ENCODE peak calls at places on chromosomes 12 and 14, in nine cellular contexts. One of them, this sample, is unnamed.

GRCh38 chr14:22391908-22392307 is 197.1 kb downstream of the DAD1 start:
- ATAC-seq in HCT116: peak; percentile 66
- ATAC-seq in right lobe of liver: peak; percentile 83
- ATAC-seq in K562: peak; percentile 71
- ATAC-seq in GM12878: peak; percentile 73
- ATAC-seq in heart left ventricle: peak; percentile 87
- ATAC-seq in upper lobe of left lung: peak; percentile 47
- ATAC-seq in IMR-90: peak; percentile 54
- ATAC-seq in gastrocnemius medialis: no peak
- ATAC-seq in this sample: no peak

GRCh38 chr12:49577589-49578315 is 9.8 kb upstream of the MCRS1 start:
- ATAC-seq in right lobe of liver: no peak
- ATAC-seq in heart left ventricle: no peak
- ATAC-seq in HCT116: no peak
- ATAC-seq in GM12878: no peak
- ATAC-seq in upper lobe of left lung: no peak
- ATAC-seq in gastrocnemius medialis: no peak
- ATAC-seq in IMR-90: no peak
- ATAC-seq in K562: peak; percentile 68
- ATAC-seq in this sample: no peak

GRCh38 chr14:58731465-58732330 is 93.9 kb downstream of the DACT1 start:
- ATAC-seq in GM12878: no peak
- ATAC-seq in gastrocnemius medialis: no peak
- ATAC-seq in HCT116: peak; percentile 88
- ATAC-seq in heart left ventricle: peak; percentile 50
- ATAC-seq in IMR-90: peak; percentile 97
- ATAC-seq in upper lobe of left lung: no peak
- ATAC-seq in right lobe of liver: peak; percentile 36
- ATAC-seq in K562: no peak
- ATAC-seq in this sample: no peak

GRCh38 chr14:64434528-64434927 is 30.8 kb upstream of the AKAP5 start:
- ATAC-seq in right lobe of liver: no peak
- ATAC-seq in HCT116: no peak
- ATAC-seq in GM12878: no peak
- ATAC-seq in K562: no peak
- ATAC-seq in upper lobe of left lung: no peak
- ATAC-seq in heart left ventricle: no peak
- ATAC-seq in gastrocnemius medialis: no peak
- ATAC-seq in IMR-90: no peak
- ATAC-seq in this sample: no peak

GRCh38 chr12:95100264-95101190 is 27.1 kb upstream of the NR2C1 start:
- ATAC-seq in right lobe of liver: no peak
- ATAC-seq in HCT116: no peak
- ATAC-seq in gastrocnemius medialis: no peak
- ATAC-seq in GM12878: no peak
- ATAC-seq in upper lobe of left lung: no peak
- ATAC-seq in K562: peak; percentile 78
- ATAC-seq in IMR-90: no peak
- ATAC-seq in heart left ventricle: peak; percentile 51
- ATAC-seq in this sample: no peak

GRCh38 chr14:104791425-104791824 is 4.1 kb downstream of the AKT1 start:
- ATAC-seq in IMR-90: no peak
- ATAC-seq in GM12878: no peak
- ATAC-seq in HCT116: no peak
- ATAC-seq in gastrocnemius medialis: no peak
- ATAC-seq in K562: no peak
- ATAC-seq in right lobe of liver: no peak
- ATAC-seq in upper lobe of left lung: no peak
- ATAC-seq in heart left ventricle: no peak
- ATAC-seq in this sample: no peak

GRCh38 chr12:62655524-62656160 is 189.0 kb downstream of the MON2 start:
- ATAC-seq in GM12878: no peak
- ATAC-seq in HCT116: no peak
- ATAC-seq in gastrocnemius medialis: no peak
- ATAC-seq in right lobe of liver: no peak
- ATAC-seq in upper lobe of left lung: no peak
- ATAC-seq in IMR-90: no peak
- ATAC-seq in K562: no peak
- ATAC-seq in heart left ventricle: no peak
- ATAC-seq in this sample: no peak

GRCh38 chr12:27577688-27578087 is 53.7 kb downstream of the PPFIBP1 start:
- ATAC-seq in IMR-90: no peak
- ATAC-seq in heart left ventricle: no peak
- ATAC-seq in gastrocnemius medialis: no peak
- ATAC-seq in right lobe of liver: no peak
- ATAC-seq in HCT116: no peak
- ATAC-seq in GM12878: no peak
- ATAC-seq in K562: no peak
- ATAC-seq in upper lobe of left lung: no peak
- ATAC-seq in this sample: no peak

GRCh38 chr12:67068204-67068731 is 200.9 kb upstream of the CAND1 start:
- ATAC-seq in upper lobe of left lung: no peak
- ATAC-seq in gastrocnemius medialis: no peak
- ATAC-seq in GM12878: no peak
- ATAC-seq in IMR-90: no peak
- ATAC-seq in right lobe of liver: peak; percentile 16
- ATAC-seq in heart left ventricle: no peak
- ATAC-seq in K562: no peak
- ATAC-seq in HCT116: no peak
- ATAC-seq in this sample: peak; percentile 3

GRCh38 chr12:112183591-112184021 is 58.2 kb downstream of the TRAFD1 start:
- ATAC-seq in heart left ventricle: no peak
- ATAC-seq in K562: no peak
- ATAC-seq in IMR-90: no peak
- ATAC-seq in upper lobe of left lung: no peak
- ATAC-seq in gastrocnemius medialis: peak; percentile 90
- ATAC-seq in right lobe of liver: no peak
- ATAC-seq in HCT116: no peak
- ATAC-seq in GM12878: peak; percentile 64
- ATAC-seq in this sample: no peak

GRCh38 chr12:80040075-80040738 is 59.1 kb upstream of the OTOGL start:
- ATAC-seq in IMR-90: no peak
- ATAC-seq in upper lobe of left lung: no peak
- ATAC-seq in heart left ventricle: no peak
- ATAC-seq in right lobe of liver: no peak
- ATAC-seq in GM12878: no peak
- ATAC-seq in K562: no peak
- ATAC-seq in gastrocnemius medialis: no peak
- ATAC-seq in HCT116: no peak
- ATAC-seq in this sample: no peak

GRCh38 chr12:32901553-32901952 is 5.0 kb upstream of the PKP2 start:
- ATAC-seq in heart left ventricle: no peak
- ATAC-seq in K562: no peak
- ATAC-seq in IMR-90: peak; percentile 46
- ATAC-seq in gastrocnemius medialis: no peak
- ATAC-seq in upper lobe of left lung: no peak
- ATAC-seq in HCT116: no peak
- ATAC-seq in right lobe of liver: no peak
- ATAC-seq in GM12878: no peak
- ATAC-seq in this sample: no peak

GRCh38 chr14:33364536-33364935 is 425.9 kb downstream of the NPAS3 start:
- ATAC-seq in HCT116: no peak
- ATAC-seq in heart left ventricle: no peak
- ATAC-seq in IMR-90: no peak
- ATAC-seq in right lobe of liver: no peak
- ATAC-seq in GM12878: no peak
- ATAC-seq in upper lobe of left lung: no peak
- ATAC-seq in K562: no peak
- ATAC-seq in gastrocnemius medialis: no peak
- ATAC-seq in this sample: no peak

GRCh38 chr12:107374136-107374535 is 280.8 kb upstream of the CRY1 start:
- ATAC-seq in upper lobe of left lung: no peak
- ATAC-seq in HCT116: no peak
- ATAC-seq in right lobe of liver: peak; percentile 26
- ATAC-seq in heart left ventricle: no peak
- ATAC-seq in GM12878: no peak
- ATAC-seq in IMR-90: no peak
- ATAC-seq in K562: no peak
- ATAC-seq in gastrocnemius medialis: no peak
- ATAC-seq in this sample: no peak

GRCh38 chr12:131860472-131861260 is 32.5 kb downstream of the MMP17 start:
- ATAC-seq in IMR-90: peak; percentile 76
- ATAC-seq in K562: peak; percentile 92
- ATAC-seq in heart left ventricle: peak; percentile 54
- ATAC-seq in GM12878: peak; percentile 77
- ATAC-seq in gastrocnemius medialis: no peak
- ATAC-seq in HCT116: peak; percentile 30
- ATAC-seq in upper lobe of left lung: peak; percentile 69
- ATAC-seq in right lobe of liver: peak; percentile 87
- ATAC-seq in this sample: peak; percentile 87

GRCh38 chr12:57583008-57583831 is 7.8 kb upstream of the PIP4K2C start:
- ATAC-seq in upper lobe of left lung: peak; percentile 90
- ATAC-seq in right lobe of liver: peak; percentile 93
- ATAC-seq in HCT116: peak; percentile 99
- ATAC-seq in IMR-90: peak; percentile 100
- ATAC-seq in K562: peak; percentile 98
- ATAC-seq in heart left ventricle: peak; percentile 96
- ATAC-seq in gastrocnemius medialis: peak; percentile 92
- ATAC-seq in GM12878: peak; percentile 100
- ATAC-seq in this sample: peak; percentile 88
- H3K27me3 ChIP-seq in upper lobe of left lung: no peaks in the 10 kb centered on the region
- H3K27me3 ChIP-seq in right lobe of liver: no peaks in the 10 kb centered on the region
- H3K27me3 ChIP-seq in HCT116: no peaks in the 10 kb centered on the region
- H3K27me3 ChIP-seq in IMR-90: peaks cover 36% of the 10 kb centered on the region
- H3K27me3 ChIP-seq in K562: no peaks in the 10 kb centered on the region
- H3K27me3 ChIP-seq in heart left ventricle: no peaks in the 10 kb centered on the region
- H3K27me3 ChIP-seq in gastrocnemius medialis: no peaks in the 10 kb centered on the region
- H3K27me3 ChIP-seq in GM12878: no peaks in the 10 kb centered on the region
- H3K27me3 ChIP-seq in this sample: no peaks in the 10 kb centered on the region

GRCh38 chr12:29533815-29534489 is 36.5 kb upstream of the OVCH1 start:
- ATAC-seq in GM12878: peak; percentile 61
- ATAC-seq in upper lobe of left lung: no peak
- ATAC-seq in IMR-90: no peak
- ATAC-seq in K562: no peak
- ATAC-seq in gastrocnemius medialis: no peak
- ATAC-seq in right lobe of liver: no peak
- ATAC-seq in HCT116: no peak
- ATAC-seq in heart left ventricle: no peak
- ATAC-seq in this sample: no peak

GRCh38 chr12:29537292-29537691 is 39.8 kb upstream of the OVCH1 start:
- ATAC-seq in HCT116: no peak
- ATAC-seq in upper lobe of left lung: no peak
- ATAC-seq in K562: no peak
- ATAC-seq in IMR-90: peak; percentile 71
- ATAC-seq in GM12878: no peak
- ATAC-seq in heart left ventricle: no peak
- ATAC-seq in right lobe of liver: no peak
- ATAC-seq in gastrocnemius medialis: no peak
- ATAC-seq in this sample: no peak

GRCh38 chr12:29534935-29535334 is 37.4 kb upstream of the OVCH1 start:
- ATAC-seq in K562: no peak
- ATAC-seq in heart left ventricle: no peak
- ATAC-seq in GM12878: peak; percentile 26
- ATAC-seq in upper lobe of left lung: no peak
- ATAC-seq in right lobe of liver: peak; percentile 49
- ATAC-seq in gastrocnemius medialis: peak; percentile 58
- ATAC-seq in IMR-90: peak; percentile 30
- ATAC-seq in HCT116: no peak
- ATAC-seq in this sample: peak; percentile 46
- H3K4me1 ChIP-seq in K562: no peaks in the 10 kb centered on the region
- H3K4me1 ChIP-seq in heart left ventricle: no peaks in the 10 kb centered on the region
- H3K4me1 ChIP-seq in GM12878: no peaks in the 10 kb centered on the region
- H3K4me1 ChIP-seq in upper lobe of left lung: no peaks in the 10 kb centered on the region
- H3K4me1 ChIP-seq in right lobe of liver: no peaks in the 10 kb centered on the region
- H3K4me1 ChIP-seq in gastrocnemius medialis: no peaks in the 10 kb centered on the region
- H3K4me1 ChIP-seq in IMR-90: peaks cover 7% of the 10 kb centered on the region
- H3K4me1 ChIP-seq in HCT116: no peaks in the 10 kb centered on the region
- H3K4me1 ChIP-seq in this sample: peaks cover 8% of the 10 kb centered on the region

GRCh38 chr14:24300326-24300980 is 803 bp downstream of the NOP9 start:
- ATAC-seq in HCT116: no peak
- ATAC-seq in heart left ventricle: no peak
- ATAC-seq in K562: no peak
- ATAC-seq in right lobe of liver: no peak
- ATAC-seq in upper lobe of left lung: no peak
- ATAC-seq in IMR-90: no peak
- ATAC-seq in gastrocnemius medialis: no peak
- ATAC-seq in GM12878: no peak
- ATAC-seq in this sample: no peak

GRCh38 chr14:24297190-24297964 is 2.2 kb downstream of the DHRS1 start:
- ATAC-seq in HCT116: peak; percentile 50
- ATAC-seq in heart left ventricle: no peak
- ATAC-seq in gastrocnemius medialis: no peak
- ATAC-seq in GM12878: peak; percentile 47
- ATAC-seq in right lobe of liver: peak; percentile 27
- ATAC-seq in IMR-90: no peak
- ATAC-seq in upper lobe of left lung: no peak
- ATAC-seq in K562: peak; percentile 63
- ATAC-seq in this sample: no peak

GRCh38 chr14:24298892-24299254 is 707 bp downstream of the DHRS1 start:
- ATAC-seq in upper lobe of left lung: peak; percentile 50
- ATAC-seq in gastrocnemius medialis: no peak
- ATAC-seq in heart left ventricle: peak; percentile 18
- ATAC-seq in HCT116: peak; percentile 45
- ATAC-seq in GM12878: peak; percentile 5
- ATAC-seq in right lobe of liver: peak; percentile 8
- ATAC-seq in K562: peak; percentile 52
- ATAC-seq in IMR-90: peak; percentile 46
- ATAC-seq in this sample: peak; percentile 14

GRCh38 chr14:24296341-24297157 is 3.0 kb downstream of the DHRS1 start:
- ATAC-seq in upper lobe of left lung: peak; percentile 74
- ATAC-seq in heart left ventricle: peak; percentile 68
- ATAC-seq in gastrocnemius medialis: peak; percentile 39
- ATAC-seq in right lobe of liver: peak; percentile 51
- ATAC-seq in HCT116: peak; percentile 56
- ATAC-seq in IMR-90: peak; percentile 74
- ATAC-seq in K562: peak; percentile 78
- ATAC-seq in GM12878: peak; percentile 80
- ATAC-seq in this sample: peak; percentile 56

GRCh38 chr14:24299255-24300191 is at the start of the genes DHRS1 and NOP9:
- ATAC-seq in heart left ventricle: peak; percentile 94
- ATAC-seq in K562: peak; percentile 86
- ATAC-seq in GM12878: peak; percentile 79
- ATAC-seq in right lobe of liver: peak; percentile 88
- ATAC-seq in gastrocnemius medialis: peak; percentile 95
- ATAC-seq in upper lobe of left lung: peak; percentile 94
- ATAC-seq in IMR-90: peak; percentile 83
- ATAC-seq in HCT116: peak; percentile 76
- ATAC-seq in this sample: peak; percentile 91
- TF ChIP-seq POLR2A in heart left ventricle: peak; percentile 55
- TF ChIP-seq POLR2A in K562: peak; percentile 72
- TF ChIP-seq POLR2A in GM12878: peak; percentile 85
- TF ChIP-seq POLR2A in right lobe of liver: peak; percentile 91
- TF ChIP-seq POLR2A in gastrocnemius medialis: peak; percentile 59
- TF ChIP-seq POLR2A in upper lobe of left lung: peak; percentile 72
- TF ChIP-seq POLR2A in IMR-90: peak; percentile 52
- TF ChIP-seq POLR2A in HCT116: peak; percentile 67
- TF ChIP-seq POLR2A in this sample: no peak

DNA sequence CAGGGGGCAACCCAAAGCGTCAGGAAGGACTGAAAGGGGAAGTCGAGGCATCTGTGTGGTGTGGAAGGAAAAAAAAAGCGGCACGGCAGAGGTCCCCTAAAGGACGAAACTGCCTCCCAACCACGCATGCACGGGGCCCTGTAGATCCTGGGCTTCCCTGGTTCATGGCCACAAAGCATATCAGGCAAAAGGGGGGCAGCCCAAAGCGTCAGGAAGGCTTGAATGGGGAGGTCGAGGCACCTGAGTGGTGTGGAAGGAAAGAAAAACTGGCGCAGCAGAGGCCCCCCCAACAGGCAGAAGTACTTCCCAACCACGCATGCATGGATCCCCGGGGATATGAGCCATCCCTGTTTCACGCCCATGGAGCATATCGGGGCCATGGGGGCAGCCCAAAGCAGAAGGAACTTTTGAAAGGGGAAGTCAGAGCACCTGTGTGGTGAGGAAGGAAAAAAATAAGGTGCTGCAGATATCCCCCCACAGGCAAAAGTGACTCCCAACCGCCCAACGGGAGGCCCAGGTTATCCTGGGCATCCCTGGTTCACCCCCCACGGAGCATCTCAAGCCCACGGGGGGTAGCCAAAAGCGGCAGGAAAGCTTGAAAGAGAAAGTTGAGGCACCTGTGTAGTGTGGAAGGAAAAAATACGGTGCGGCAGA is 581.2 kb downstream of the ALG10 start:
- ATAC-seq in heart left ventricle: no peak
- ATAC-seq in HCT116: no peak
- ATAC-seq in right lobe of liver: no peak
- ATAC-seq in gastrocnemius medialis: no peak
- ATAC-seq in upper lobe of left lung: no peak
- ATAC-seq in GM12878: no peak
- ATAC-seq in K562: no peak
- ATAC-seq in IMR-90: no peak
- ATAC-seq in this sample: no peak
- H3K27me3 ChIP-seq in heart left ventricle: no peaks in the 10 kb centered on the region
- H3K27me3 ChIP-seq in HCT116: no peaks in the 10 kb centered on the region
- H3K27me3 ChIP-seq in right lobe of liver: no peaks in the 10 kb centered on the region
- H3K27me3 ChIP-seq in gastrocnemius medialis: no peaks in the 10 kb centered on the region
- H3K27me3 ChIP-seq in upper lobe of left lung: no peaks in the 10 kb centered on the region
- H3K27me3 ChIP-seq in GM12878: no peaks in the 10 kb centered on the region
- H3K27me3 ChIP-seq in K562: no peaks in the 10 kb centered on the region
- H3K27me3 ChIP-seq in IMR-90: no peaks in the 10 kb centered on the region
- H3K27me3 ChIP-seq in this sample: peaks cover 11% of the 10 kb centered on the region